ENCODE peak calls at places on chromosomes 16 and 17, in eight cellular contexts. I is activated T-cell treated with anti-CD3 and anti-CD28 coated beads for 48 hours; M is upper lobe of right lung; V is mucosa of descending colon; O is activated naive CD4-positive, alpha-beta T cell treated with anti-CD3 and anti-CD28 coated beads, Interleukin-2, amount 50 U/mL, for 16 hours; A is NT2/D1; E is T follicular helper cell; H is breast epithelium. S is an unnamed sample.

GRCh38 chr17:48960834-48961515 is 7.4 kb downstream of the GIP start:
- DNase-seq in E (no peak), O (no peak), M (no peak), V (no peak), H (no peak), I (no peak), A (no peak), S (no peak)

GRCh38 chr17:39747745-39748144 is 10.0 kb downstream of the GRB7 start:
- DNase-seq in M (no peak), H (no peak), V (no peak), O (no peak), E (no peak), A (no peak), I (no peak), S (no peak)

GRCh38 chr17:42347198-42347597 is 41.0 kb downstream of the STAT3 start:
- DNase-seq in A (no peak), V (no peak), I (no peak), O (no peak), H (no peak), E (no peak), M (no peak), S (no peak)

GRCh38 chr17:40542562-40543411 is 22.5 kb downstream of the CCR7 start:
- DNase-seq in H (peak), E (no peak), I (peak), A (no peak), M (peak), V (peak), O (peak), S (no peak)

GRCh38 chr17:45292696-45293412 is 24.0 kb downstream of the MAP3K14 start:
- DNase-seq in E (no peak), I (no peak), H (no peak), V (no peak), O (no peak), M (no peak), A (no peak), S (no peak)

GRCh38 chr17:67753026-67753425 is 35.3 kb downstream of the NOL11 start:
- DNase-seq in V (no peak), A (no peak), O (no peak), H (no peak), M (no peak), I (no peak), E (no peak), S (no peak)

GRCh38 chr16:4077083-4077714 is 39.0 kb downstream of the ADCY9 start:
- DNase-seq in A (no peak), M (no peak), I (no peak), H (no peak), E (no peak), O (peak), V (no peak), S (no peak)

GRCh38 chr16:8908779-8909468 is 26.8 kb downstream of the LITAFD start:
- DNase-seq in I (no peak), O (no peak), V (no peak), M (no peak), H (no peak), E (no peak), A (no peak), S (no peak)

GRCh38 chr16:49179714-49180330 is 101.8 kb downstream of the CBLN1 start:
- DNase-seq in E (no peak), V (peak), A (no peak), I (no peak), H (no peak), M (no peak), O (no peak), S (no peak)

GRCh38 chr16:53926209-53926608 is 222.3 kb downstream of the FTO start:
- DNase-seq in V (no peak), M (no peak), E (no peak), H (no peak), I (no peak), O (no peak), A (no peak), S (no peak)

GRCh38 chr17:80477647-80478478 is 1.5 kb upstream of the NPTX1 start:
- DNase-seq in V (no peak), M (no peak), I (peak), H (no peak), A (no peak), O (peak), E (no peak), S (no peak)